ENCODE peak calls at places on chromosome 11, in eight cellular contexts. D, I, Z, E, T, R, Y and U are unnamed samples.

GRCh38 chr11:113553905-113554304 is 78.7 kb upstream of the DRD2 start:
- DNase-seq in I (no peak), R (no peak), D (peak; percentile 8), Y (no peak), E (no peak), Z (no peak), T (no peak), U (no peak)

GRCh38 chr11:33291004-33291777 is 34.0 kb downstream of the HIPK3 start:
- DNase-seq in E (no peak), Z (no peak), T (no peak), I (no peak), R (no peak), Y (peak; percentile 85), D (no peak), U (no peak)

GRCh38 chr11:79201637-79202347 is 239.0 kb downstream of the TENM4 start:
- DNase-seq in R (no peak), Z (no peak), I (no peak), Y (no peak), T (peak; percentile 26), E (no peak), D (peak; percentile 6), U (no peak)

GRCh38 chr11:99865951-99866350 is 821.1 kb upstream of the ARHGAP42 start:
- DNase-seq in Z (no peak), D (no peak), R (no peak), I (peak; percentile 3), E (no peak), Y (no peak), T (no peak), U (no peak)

GRCh38 chr11:83583953-83584352 is 297.8 kb upstream of the CCDC90B start:
- DNase-seq in I (peak; percentile 39), T (peak; percentile 42), Y (peak; percentile 3), D (no peak), Z (no peak), R (no peak), E (no peak), U (no peak)

GRCh38 chr11:71112990-71113389 is 139.4 kb downstream of the SHANK2 start:
- DNase-seq in Z (no peak), D (no peak), R (no peak), Y (no peak), E (no peak), T (no peak), I (no peak), U (no peak)

GRCh38 chr11:94305146-94305545 is 766 bp downstream of the IZUMO1R start:
- DNase-seq in T (peak; percentile 28), R (no peak), Y (peak; percentile 16), I (no peak), E (no peak), Z (no peak), D (no peak), U (no peak)

GRCh38 chr11:43789700-43790443 is 90.8 kb upstream of the ALKBH3 start:
- DNase-seq in Z (no peak), T (no peak), Y (peak; percentile 16), E (no peak), R (no peak), D (no peak), I (peak; percentile 28), U (no peak)

GRCh38 chr11:63768232-63769043 is at the start of gene ZFTA:
- DNase-seq in I (peak; percentile 28), E (peak; percentile 71), R (peak; percentile 76), T (no peak), Z (peak; percentile 83), Y (peak; percentile 67), D (peak; percentile 84), U (peak; percentile 71)

GRCh38 chr11:2929880-2930704 is 872 bp upstream of the PHLDA2 start:
- DNase-seq in D (peak; percentile 72), I (peak; percentile 70), R (peak; percentile 37), E (peak; percentile 79), T (no peak), Z (no peak), Y (peak; percentile 83), U (no peak)

GRCh38 chr11:3855808-3856491 is 486 bp downstream of the STIM1 start:
- DNase-seq in E (peak; percentile 56), R (peak; percentile 59), Z (peak; percentile 14), D (peak; percentile 82), Y (no peak), T (no peak), I (no peak), U (peak; percentile 56)

GRCh38 chr11:27303903-27304302 is 59.1 kb downstream of the CCDC34 start:
- DNase-seq in D (no peak), T (no peak), I (no peak), R (no peak), E (no peak), Z (no peak), Y (no peak), U (no peak)

GRCh38 chr11:23280088-23280487 is 419.8 kb upstream of the CCDC179 start:
- DNase-seq in T (no peak), R (no peak), E (no peak), I (peak; percentile 72), Z (no peak), D (no peak), Y (peak; percentile 42), U (no peak)

GRCh38 chr11:44618561-44619425 is 53.3 kb downstream of the CD82 start:
- DNase-seq in T (no peak), Z (no peak), I (no peak), D (no peak), E (no peak), R (no peak), Y (no peak), U (no peak)

GRCh38 chr11:66388746-66389386 is 17.3 kb upstream of the SLC29A2 start:
- DNase-seq in R (no peak), D (peak; percentile 87), I (peak; percentile 49), Z (peak; percentile 46), T (peak; percentile 50), Y (peak; percentile 80), E (peak; percentile 83), U (peak; percentile 53)

GRCh38 chr11:61082931-61083531 is 19.3 kb upstream of the CD5 start:
- DNase-seq in Y (no peak), E (no peak), D (no peak), R (no peak), I (no peak), T (no peak), Z (no peak), U (no peak)

GRCh38 chr11:763073-763463 is 14.2 kb downstream of the GATD1 start:
- DNase-seq in R (no peak), E (peak; percentile 68), T (no peak), Z (no peak), D (no peak), Y (no peak), I (no peak), U (no peak)

GRCh38 chr11:764322-765024 is 12.8 kb downstream of the GATD1 start:
- DNase-seq in D (no peak), E (no peak), R (no peak), T (no peak), Z (no peak), Y (no peak), I (no peak), U (no peak)

GRCh38 chr11:763549-764321 is 13.6 kb downstream of the GATD1 start:
- DNase-seq in D (no peak), Y (no peak), I (no peak), T (no peak), Z (no peak), R (no peak), E (no peak), U (no peak)

GRCh38 chr11:761526-762108 is 14.4 kb downstream of the TALDO1 start:
- DNase-seq in I (no peak), Y (no peak), D (peak; percentile 32), Z (no peak), R (no peak), E (no peak), T (no peak), U (no peak)

DNA sequence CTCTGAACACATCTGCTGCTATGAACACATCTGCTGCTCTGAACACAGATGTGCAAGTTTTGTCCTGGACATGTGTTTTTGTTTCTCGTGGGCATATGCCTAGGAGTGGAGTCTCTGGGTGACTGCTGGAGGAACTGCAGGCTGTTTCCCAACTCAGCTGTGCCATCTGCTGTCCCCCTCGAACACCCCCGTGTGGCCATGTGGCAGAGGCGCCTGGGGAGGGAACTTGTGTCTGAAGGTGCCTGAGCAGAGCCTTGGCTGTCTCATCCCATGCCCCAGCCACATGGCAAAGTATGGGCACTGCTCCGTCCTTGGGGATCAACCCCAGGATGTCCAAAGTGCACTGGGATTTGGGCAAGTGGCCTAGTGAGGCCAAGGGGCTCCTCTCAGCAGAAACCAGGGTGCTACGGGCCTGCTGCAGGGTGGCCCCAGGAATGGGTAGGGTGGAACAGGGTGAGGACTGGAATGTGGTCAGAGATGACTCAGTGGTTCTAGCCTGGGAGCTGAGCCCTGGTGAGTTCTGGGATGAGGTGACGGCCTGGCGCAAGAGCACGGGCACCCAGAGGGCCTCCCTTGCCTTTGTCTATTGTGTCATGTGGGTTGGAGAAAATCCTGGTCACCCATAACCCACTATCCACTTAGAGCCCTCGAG is 14.7 kb downstream of the GATD1 start:
- DNase-seq in Z (no peak), R (peak; percentile 83), D (peak; percentile 76), T (peak; percentile 57), E (peak; percentile 47), Y (peak; percentile 75), I (peak; percentile 33), U (no peak)
- TF ChIP-seq CTCF in Z (peak; percentile 26), R (peak; percentile 42), D (peak; percentile 37), T (peak; percentile 34), E (no peak), Y (peak; percentile 31), I (peak; percentile 53), U (no peak)

GRCh38 chr11:8682219-8683114 is at the start of the genes RPL27A and TRIM66:
- DNase-seq in D (peak; percentile 95), Y (peak; percentile 98), E (peak; percentile 99), T (peak; percentile 85), Z (peak; percentile 99), I (peak; percentile 97), R (peak; percentile 99), U (peak; percentile 100)
- TF ChIP-seq CTCF in D (no peak), Y (no peak), E (no peak), T (no peak), Z (peak; percentile 34), I (peak; percentile 39), R (no peak), U (no peak)

DNA sequence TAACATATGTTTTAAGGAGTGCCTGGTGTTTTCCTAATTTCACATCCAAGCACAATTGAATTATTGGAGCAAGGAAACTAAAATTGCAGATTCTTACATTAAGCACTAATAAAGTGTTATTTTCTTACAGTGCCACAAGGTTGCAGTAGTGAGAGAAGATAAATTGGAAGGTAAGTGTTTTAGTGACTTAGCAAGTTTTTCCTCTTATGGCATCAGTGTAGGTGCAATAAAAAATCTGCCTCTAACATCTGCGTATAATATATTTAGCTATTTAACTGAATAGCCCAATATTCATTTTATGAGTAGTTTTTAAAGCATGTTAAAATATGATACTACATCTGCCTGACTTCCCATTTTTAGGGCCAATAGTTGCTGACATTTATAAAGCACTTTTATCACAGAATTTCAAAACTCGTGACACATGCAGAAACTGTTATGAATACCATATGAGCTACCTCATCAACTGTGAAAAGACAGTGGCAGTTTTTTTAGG is 19.0 kb downstream of the POLD3 start:
- DNase-seq in I (no peak), R (no peak), D (peak; percentile 53), E (no peak), T (peak; percentile 9), Y (peak; percentile 91), Z (no peak), U (no peak)
- TF ChIP-seq CTCF in I (peak; percentile 37), R (peak; percentile 34), D (peak; percentile 22), E (peak; percentile 32), T (peak; percentile 56), Y (peak; percentile 63), Z (peak; percentile 64), U (no peak)

DNA sequence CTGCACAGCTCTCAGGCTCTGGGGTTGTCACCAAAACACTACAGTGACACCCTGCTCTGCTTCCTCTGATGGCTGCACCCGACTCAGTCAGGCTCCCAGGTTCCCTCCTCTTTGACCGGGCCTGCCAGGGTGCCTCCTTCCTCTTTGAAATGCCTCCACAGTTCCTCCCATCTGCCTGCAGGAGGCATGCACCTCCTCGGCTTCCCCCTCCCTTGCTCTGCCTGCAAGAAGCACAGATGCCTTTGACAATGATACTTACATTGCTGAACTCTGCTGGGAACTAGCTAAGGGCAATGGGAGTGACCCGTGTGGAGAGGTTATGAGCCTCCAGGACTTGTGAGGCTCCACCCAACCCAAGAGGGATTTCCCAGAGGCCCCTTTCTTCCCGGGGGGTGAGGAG is 674.1 kb downstream of the OPCML start:
- DNase-seq in R (no peak), D (peak; percentile 49), T (no peak), E (no peak), I (peak; percentile 61), Y (no peak), Z (peak; percentile 14), U (no peak)
- TF ChIP-seq CTCF in R (no peak), D (peak; percentile 20), T (no peak), E (no peak), I (peak; percentile 76), Y (no peak), Z (peak; percentile 43), U (no peak)